ENCODE peak calls at places on chromosomes 13 and 19, in seven cellular contexts. One of them, this sample, is unnamed.

GRCh38 chr13:114065141-114065925 is 67.1 kb downstream of the RASA3 start:
- DNase-seq in stimulated activated CD4-positive, alpha-beta T cell treated with anti-CD3 and anti-CD28 coated beads, Interleukin-4, amount 100 ng/mL, for 1 hour: peak
- DNase-seq in Jurkat, Clone E6-1: peak
- DNase-seq in activated T-cell treated with anti-CD3 and anti-CD28 coated beads for 1 hour: peak
- DNase-seq in cardiac fibroblast: peak
- DNase-seq in NCI-H2107: no peak
- DNase-seq in ureter: peak
- DNase-seq in this sample: no peak

GRCh38 chr19:15297416-15298224 is 34.7 kb downstream of the BRD4 start:
- DNase-seq in stimulated activated CD4-positive, alpha-beta T cell treated with anti-CD3 and anti-CD28 coated beads, Interleukin-4, amount 100 ng/mL, for 1 hour: no peak
- DNase-seq in Jurkat, Clone E6-1: peak
- DNase-seq in activated T-cell treated with anti-CD3 and anti-CD28 coated beads for 1 hour: no peak
- DNase-seq in cardiac fibroblast: peak
- DNase-seq in NCI-H2107: peak
- DNase-seq in ureter: no peak
- DNase-seq in this sample: no peak

GRCh38 chr13:76903544-76904162 is 17.4 kb upstream of the KCTD12 start:
- DNase-seq in stimulated activated CD4-positive, alpha-beta T cell treated with anti-CD3 and anti-CD28 coated beads, Interleukin-4, amount 100 ng/mL, for 1 hour: peak
- DNase-seq in Jurkat, Clone E6-1: peak
- DNase-seq in activated T-cell treated with anti-CD3 and anti-CD28 coated beads for 1 hour: peak
- DNase-seq in cardiac fibroblast: peak
- DNase-seq in NCI-H2107: peak
- DNase-seq in ureter: peak
- DNase-seq in this sample: peak

GRCh38 chr19:48755787-48756674 is 707 bp downstream of the FGF21 start:
- DNase-seq in stimulated activated CD4-positive, alpha-beta T cell treated with anti-CD3 and anti-CD28 coated beads, Interleukin-4, amount 100 ng/mL, for 1 hour: no peak
- DNase-seq in Jurkat, Clone E6-1: no peak
- DNase-seq in activated T-cell treated with anti-CD3 and anti-CD28 coated beads for 1 hour: no peak
- DNase-seq in cardiac fibroblast: no peak
- DNase-seq in NCI-H2107: no peak
- DNase-seq in ureter: no peak
- DNase-seq in this sample: no peak

GRCh38 chr13:93635687-93636086 is 409.1 kb downstream of the GPC6 start:
- DNase-seq in stimulated activated CD4-positive, alpha-beta T cell treated with anti-CD3 and anti-CD28 coated beads, Interleukin-4, amount 100 ng/mL, for 1 hour: no peak
- DNase-seq in Jurkat, Clone E6-1: no peak
- DNase-seq in activated T-cell treated with anti-CD3 and anti-CD28 coated beads for 1 hour: no peak
- DNase-seq in cardiac fibroblast: peak
- DNase-seq in NCI-H2107: no peak
- DNase-seq in ureter: no peak
- DNase-seq in this sample: no peak

GRCh38 chr19:29876414-29876813 is 64.6 kb downstream of the CCNE1 start:
- DNase-seq in stimulated activated CD4-positive, alpha-beta T cell treated with anti-CD3 and anti-CD28 coated beads, Interleukin-4, amount 100 ng/mL, for 1 hour: no peak
- DNase-seq in Jurkat, Clone E6-1: no peak
- DNase-seq in activated T-cell treated with anti-CD3 and anti-CD28 coated beads for 1 hour: no peak
- DNase-seq in cardiac fibroblast: no peak
- DNase-seq in NCI-H2107: no peak
- DNase-seq in ureter: no peak
- DNase-seq in this sample: no peak

GRCh38 chr19:33905473-33905936 is 108.8 kb downstream of the KCTD15 start:
- DNase-seq in stimulated activated CD4-positive, alpha-beta T cell treated with anti-CD3 and anti-CD28 coated beads, Interleukin-4, amount 100 ng/mL, for 1 hour: no peak
- DNase-seq in Jurkat, Clone E6-1: no peak
- DNase-seq in activated T-cell treated with anti-CD3 and anti-CD28 coated beads for 1 hour: no peak
- DNase-seq in cardiac fibroblast: peak
- DNase-seq in NCI-H2107: no peak
- DNase-seq in ureter: no peak
- DNase-seq in this sample: no peak

GRCh38 chr13:34657716-34658115 is 284.4 kb upstream of the NBEA start:
- DNase-seq in stimulated activated CD4-positive, alpha-beta T cell treated with anti-CD3 and anti-CD28 coated beads, Interleukin-4, amount 100 ng/mL, for 1 hour: no peak
- DNase-seq in Jurkat, Clone E6-1: no peak
- DNase-seq in activated T-cell treated with anti-CD3 and anti-CD28 coated beads for 1 hour: no peak
- DNase-seq in cardiac fibroblast: no peak
- DNase-seq in NCI-H2107: no peak
- DNase-seq in ureter: no peak
- DNase-seq in this sample: no peak

GRCh38 chr13:29294869-29295268 is 300.6 kb downstream of the SLC7A1 start:
- DNase-seq in stimulated activated CD4-positive, alpha-beta T cell treated with anti-CD3 and anti-CD28 coated beads, Interleukin-4, amount 100 ng/mL, for 1 hour: no peak
- DNase-seq in Jurkat, Clone E6-1: no peak
- DNase-seq in activated T-cell treated with anti-CD3 and anti-CD28 coated beads for 1 hour: no peak
- DNase-seq in cardiac fibroblast: no peak
- DNase-seq in NCI-H2107: no peak
- DNase-seq in ureter: no peak
- DNase-seq in this sample: no peak

GRCh38 chr19:43690444-43690843 is 20.5 kb upstream of the PLAUR start:
- DNase-seq in stimulated activated CD4-positive, alpha-beta T cell treated with anti-CD3 and anti-CD28 coated beads, Interleukin-4, amount 100 ng/mL, for 1 hour: no peak
- DNase-seq in Jurkat, Clone E6-1: no peak
- DNase-seq in activated T-cell treated with anti-CD3 and anti-CD28 coated beads for 1 hour: no peak
- DNase-seq in cardiac fibroblast: no peak
- DNase-seq in NCI-H2107: no peak
- DNase-seq in ureter: no peak
- DNase-seq in this sample: no peak

GRCh38 chr13:80562423-80562822 is 221.5 kb upstream of the SPRY2 start:
- DNase-seq in stimulated activated CD4-positive, alpha-beta T cell treated with anti-CD3 and anti-CD28 coated beads, Interleukin-4, amount 100 ng/mL, for 1 hour: no peak
- DNase-seq in Jurkat, Clone E6-1: peak
- DNase-seq in activated T-cell treated with anti-CD3 and anti-CD28 coated beads for 1 hour: no peak
- DNase-seq in cardiac fibroblast: no peak
- DNase-seq in NCI-H2107: no peak
- DNase-seq in ureter: no peak
- DNase-seq in this sample: peak

GRCh38 chr13:49516467-49516866 is 20.7 kb downstream of the PHF11 start:
- DNase-seq in stimulated activated CD4-positive, alpha-beta T cell treated with anti-CD3 and anti-CD28 coated beads, Interleukin-4, amount 100 ng/mL, for 1 hour: no peak
- DNase-seq in Jurkat, Clone E6-1: no peak
- DNase-seq in activated T-cell treated with anti-CD3 and anti-CD28 coated beads for 1 hour: no peak
- DNase-seq in cardiac fibroblast: no peak
- DNase-seq in NCI-H2107: no peak
- DNase-seq in ureter: no peak
- DNase-seq in this sample: no peak

GRCh38 chr13:28568286-28568685 is 73.4 kb upstream of the FLT1 start:
- DNase-seq in stimulated activated CD4-positive, alpha-beta T cell treated with anti-CD3 and anti-CD28 coated beads, Interleukin-4, amount 100 ng/mL, for 1 hour: no peak
- DNase-seq in Jurkat, Clone E6-1: peak
- DNase-seq in activated T-cell treated with anti-CD3 and anti-CD28 coated beads for 1 hour: no peak
- DNase-seq in cardiac fibroblast: peak
- DNase-seq in NCI-H2107: no peak
- DNase-seq in ureter: peak
- DNase-seq in this sample: no peak

GRCh38 chr13:44317752-44318550 is 55.7 kb upstream of the SERP2 start:
- DNase-seq in stimulated activated CD4-positive, alpha-beta T cell treated with anti-CD3 and anti-CD28 coated beads, Interleukin-4, amount 100 ng/mL, for 1 hour: no peak
- DNase-seq in Jurkat, Clone E6-1: no peak
- DNase-seq in activated T-cell treated with anti-CD3 and anti-CD28 coated beads for 1 hour: no peak
- DNase-seq in cardiac fibroblast: peak
- DNase-seq in NCI-H2107: no peak
- DNase-seq in ureter: no peak
- DNase-seq in this sample: peak

GRCh38 chr19:41330946-41331678 is 21.1 kb downstream of the CCDC97 start:
- DNase-seq in stimulated activated CD4-positive, alpha-beta T cell treated with anti-CD3 and anti-CD28 coated beads, Interleukin-4, amount 100 ng/mL, for 1 hour: no peak
- DNase-seq in Jurkat, Clone E6-1: no peak
- DNase-seq in activated T-cell treated with anti-CD3 and anti-CD28 coated beads for 1 hour: no peak
- DNase-seq in cardiac fibroblast: no peak
- DNase-seq in NCI-H2107: no peak
- DNase-seq in ureter: no peak
- DNase-seq in this sample: peak

GRCh38 chr19:40802300-40803169 is 3.5 kb downstream of the EGLN2 start:
- DNase-seq in stimulated activated CD4-positive, alpha-beta T cell treated with anti-CD3 and anti-CD28 coated beads, Interleukin-4, amount 100 ng/mL, for 1 hour: no peak
- DNase-seq in Jurkat, Clone E6-1: no peak
- DNase-seq in activated T-cell treated with anti-CD3 and anti-CD28 coated beads for 1 hour: no peak
- DNase-seq in cardiac fibroblast: no peak
- DNase-seq in NCI-H2107: no peak
- DNase-seq in ureter: no peak
- DNase-seq in this sample: no peak

GRCh38 chr19:4624733-4625362 is 14.5 kb upstream of the TNFAIP8L1 start:
- DNase-seq in stimulated activated CD4-positive, alpha-beta T cell treated with anti-CD3 and anti-CD28 coated beads, Interleukin-4, amount 100 ng/mL, for 1 hour: no peak
- DNase-seq in Jurkat, Clone E6-1: no peak
- DNase-seq in activated T-cell treated with anti-CD3 and anti-CD28 coated beads for 1 hour: no peak
- DNase-seq in cardiac fibroblast: no peak
- DNase-seq in NCI-H2107: no peak
- DNase-seq in ureter: no peak
- DNase-seq in this sample: no peak

This sample was measured in NCI-H748 treated with DMSO at 0.1 percent for 48 hours.